ENCODE peak calls at places on chromosome 11, in five cellular contexts. G, U, B, W and D are unnamed samples.

GRCh38 chr11:10743354-10744035 is 7.6 kb upstream of the CTR9 start:
- DNase-seq in G (no peak), U (no peak), B (no peak), W (no peak), D (no peak)

GRCh38 chr11:34656062-34656720 is 35.3 kb downstream of the EHF start:
- DNase-seq in G (no peak), U (no peak), B (no peak), W (no peak), D (no peak)

GRCh38 chr11:9688716-9689511 is 25.0 kb downstream of the SWAP70 start:
- DNase-seq in G (no peak), U (no peak), B (peak; percentile 52), W (no peak), D (no peak)

GRCh38 chr11:119639642-119640205 is 89.3 kb downstream of the NECTIN1 start:
- DNase-seq in G (no peak), U (no peak), B (peak; percentile 62), W (no peak), D (no peak)

GRCh38 chr11:3001496-3001895 is 9.4 kb upstream of the NAP1L4 start:
- DNase-seq in G (peak; percentile 82), U (no peak), B (no peak), W (peak; percentile 63), D (no peak)

GRCh38 chr11:11584446-11584810 is 37.4 kb downstream of the GALNT18 start:
- DNase-seq in G (peak; percentile 58), U (no peak), B (no peak), W (no peak), D (no peak)

GRCh38 chr11:77776455-77776854 is 44.1 kb downstream of the RSF1 start:
- DNase-seq in G (no peak), U (no peak), B (no peak), W (no peak), D (no peak)

GRCh38 chr11:10451399-10452116 is 3.5 kb upstream of the AMPD3 start:
- DNase-seq in G (no peak), U (no peak), B (no peak), W (no peak), D (no peak)

GRCh38 chr11:693415-693831 is 1.6 kb downstream of the DEAF1 start:
- DNase-seq in G (no peak), U (no peak), B (peak; percentile 35), W (no peak), D (no peak)
- H3K27ac ChIP-seq in G (peak overlapping the region; percentile 95), U (peak overlapping the region; percentile 100), B (peak overlapping the region; percentile 7), W (peak overlapping the region; percentile 99), D (peak overlapping the region; percentile 100)

DNA sequence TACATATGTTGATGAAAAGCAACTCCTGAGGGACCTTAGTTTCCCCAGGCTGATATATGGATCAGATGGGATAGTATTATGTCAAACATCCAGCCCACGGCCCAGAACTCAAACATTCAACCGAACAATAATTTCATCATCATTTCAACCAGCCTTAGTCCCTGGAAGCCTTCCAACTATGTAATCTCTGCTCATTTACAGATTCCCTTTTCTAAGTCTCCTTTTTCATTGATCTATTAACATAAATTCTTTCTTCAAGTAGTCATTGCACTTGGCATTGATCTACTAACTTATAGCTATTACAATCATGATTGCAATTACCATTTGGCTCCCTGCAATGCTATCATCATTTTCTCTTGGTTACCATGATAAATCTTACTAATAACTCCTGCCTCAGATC is 175.0 kb downstream of the RRAS2 start:
- DNase-seq in G (no peak), U (no peak), B (no peak), W (no peak), D (no peak)
- H3K4me1 ChIP-seq in G (no peaks in the 10 kb centered on the region), U (no peaks in the 10 kb centered on the region), B (no peaks in the 10 kb centered on the region), W (peaks cover 20% of the 10 kb centered on the region), D (no peaks in the 10 kb centered on the region)

GRCh38 chr11:68425866-68426380 is 34.6 kb upstream of the PPP6R3 start:
- DNase-seq in G (no peak), U (no peak), B (no peak), W (no peak), D (no peak)

GRCh38 chr11:68423481-68423880 is 37.1 kb upstream of the PPP6R3 start:
- DNase-seq in G (no peak), U (no peak), B (no peak), W (no peak), D (no peak)

GRCh38 chr11:68424101-68424632 is 36.4 kb upstream of the PPP6R3 start:
- DNase-seq in G (no peak), U (no peak), B (no peak), W (no peak), D (no peak)

GRCh38 chr11:68429661-68430060 is 30.9 kb upstream of the PPP6R3 start:
- DNase-seq in G (no peak), U (no peak), B (no peak), W (no peak), D (no peak)

GRCh38 chr11:68424981-68425865 is 35.3 kb upstream of the PPP6R3 start:
- DNase-seq in G (no peak), U (no peak), B (no peak), W (no peak), D (no peak)
- H3K36me3 ChIP-seq in G (peaks cover 96% of the 10 kb centered on the region), U (peaks cover 9% of the 10 kb centered on the region), B (peaks cover 6% of the 10 kb centered on the region), W (peaks cover 78% of the 10 kb centered on the region), D (no peaks in the 10 kb centered on the region)

GRCh38 chr11:63504933-63505586 is 824 bp upstream of the LGALS12 start:
- DNase-seq in G (peak; percentile 76), U (no peak), B (no peak), W (peak; percentile 64), D (no peak)

GRCh38 chr11:63505857-63506528 is at the start of gene LGALS12:
- DNase-seq in G (no peak), U (no peak), B (no peak), W (no peak), D (no peak)

GRCh38 chr11:63503492-63503891 is 2.4 kb upstream of the LGALS12 start:
- DNase-seq in G (no peak), U (no peak), B (no peak), W (no peak), D (no peak)

GRCh38 chr11:63502252-63502820 is 3.5 kb upstream of the LGALS12 start:
- DNase-seq in G (no peak), U (no peak), B (no peak), W (no peak), D (no peak)

DNA sequence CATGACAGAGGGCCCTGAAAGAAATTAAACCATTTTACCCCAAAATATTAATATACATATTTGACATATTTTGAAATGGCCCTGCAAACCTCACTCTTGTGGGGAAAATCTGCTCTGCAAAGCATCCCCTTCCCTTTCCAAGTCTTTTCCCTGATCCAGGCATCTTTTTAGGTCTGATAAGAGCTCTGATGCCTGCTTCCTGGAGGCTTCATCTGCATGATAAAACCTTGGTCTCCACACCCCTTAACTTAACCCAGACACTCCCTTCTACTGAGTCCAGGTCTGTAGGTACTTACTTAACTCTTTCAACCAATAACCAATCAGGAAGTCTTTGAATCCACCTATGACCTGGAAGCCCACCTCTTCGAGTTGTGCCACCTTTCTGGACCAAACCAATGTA is 1.8 kb upstream of the LGALS12 start:
- DNase-seq in G (no peak), U (no peak), B (no peak), W (no peak), D (no peak)
- H3K27ac ChIP-seq in G (no peak overlapping the region), U (no peak overlapping the region), B (no peak overlapping the region), W (no peak overlapping the region), D (no peak overlapping the region)

DNA sequence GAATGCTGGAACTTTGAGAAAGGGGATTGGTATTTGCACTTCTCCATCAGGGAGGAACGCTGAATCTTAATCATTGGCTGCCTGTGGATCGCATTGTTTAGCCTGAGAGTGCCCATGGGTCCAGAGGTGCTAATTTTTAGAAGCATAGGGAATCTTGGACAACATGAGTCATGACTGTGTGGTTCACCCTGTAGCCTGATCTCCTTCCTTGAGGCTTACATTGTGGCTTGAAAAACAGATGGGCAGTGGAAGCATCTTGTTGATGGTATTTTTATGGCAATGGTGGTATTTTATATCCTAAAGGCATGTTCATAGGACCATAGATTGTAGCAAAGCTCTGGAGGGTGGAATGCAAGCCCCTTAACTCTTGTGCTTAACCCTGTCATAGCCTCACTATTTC is 99.2 kb upstream of the DBX1 start:
- DNase-seq in G (no peak), U (no peak), B (no peak), W (no peak), D (no peak)
- H3K4me1 ChIP-seq in G (no peaks in the 10 kb centered on the region), U (no peaks in the 10 kb centered on the region), B (peaks cover 21% of the 10 kb centered on the region), W (no peaks in the 10 kb centered on the region), D (no peaks in the 10 kb centered on the region)

DNA sequence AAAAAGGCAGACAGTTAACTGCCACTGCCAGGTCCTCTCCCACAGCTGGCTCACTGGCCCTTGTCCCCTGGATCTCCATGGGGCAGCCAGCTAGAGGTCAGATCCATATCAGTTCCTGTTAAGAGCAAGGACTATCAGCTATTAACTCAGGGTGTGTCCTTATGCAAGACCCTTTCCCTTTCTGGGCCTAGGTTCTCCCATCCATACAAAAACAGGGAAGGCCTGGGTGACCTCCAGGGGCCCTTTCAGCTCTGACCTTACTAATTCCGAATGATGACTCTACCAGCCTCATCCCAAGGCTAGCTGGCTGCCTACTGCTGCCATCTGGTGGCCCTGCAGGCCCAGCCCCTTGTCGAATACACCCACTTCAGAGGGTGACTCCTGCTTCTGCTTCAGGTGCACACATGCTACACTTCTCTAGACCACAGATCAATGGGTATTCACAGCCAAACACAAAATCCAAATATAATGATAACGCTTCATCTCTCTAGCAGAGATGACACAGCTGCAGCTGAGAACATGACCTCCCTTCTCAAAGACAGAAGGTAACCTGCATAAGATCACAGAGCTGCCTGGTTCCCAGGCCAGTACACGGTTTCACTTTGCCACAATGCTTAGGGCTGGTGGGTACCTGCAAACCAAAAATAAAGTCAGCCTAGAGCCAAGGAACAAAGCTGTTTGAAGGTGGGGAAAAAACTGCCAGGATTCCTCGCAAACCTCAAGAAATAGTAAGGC is 34.1 kb downstream of the SERGEF start:
- DNase-seq in G (no peak), U (peak; percentile 9), B (peak; percentile 79), W (peak; percentile 42), D (peak; percentile 19)
- H3K36me3 ChIP-seq in G (peaks cover 46% of the 10 kb centered on the region), U (no peaks in the 10 kb centered on the region), B (no peaks in the 10 kb centered on the region), W (no peaks in the 10 kb centered on the region), D (no peaks in the 10 kb centered on the region)

GRCh38 chr11:28472904-28473303 is 364.7 kb downstream of the METTL15 start:
- DNase-seq in G (no peak), U (no peak), B (no peak), W (no peak), D (no peak)
- H3K27ac ChIP-seq in G (no peak overlapping the region), U (no peak overlapping the region), B (no peak overlapping the region), W (no peak overlapping the region), D (no peak overlapping the region)

DNA sequence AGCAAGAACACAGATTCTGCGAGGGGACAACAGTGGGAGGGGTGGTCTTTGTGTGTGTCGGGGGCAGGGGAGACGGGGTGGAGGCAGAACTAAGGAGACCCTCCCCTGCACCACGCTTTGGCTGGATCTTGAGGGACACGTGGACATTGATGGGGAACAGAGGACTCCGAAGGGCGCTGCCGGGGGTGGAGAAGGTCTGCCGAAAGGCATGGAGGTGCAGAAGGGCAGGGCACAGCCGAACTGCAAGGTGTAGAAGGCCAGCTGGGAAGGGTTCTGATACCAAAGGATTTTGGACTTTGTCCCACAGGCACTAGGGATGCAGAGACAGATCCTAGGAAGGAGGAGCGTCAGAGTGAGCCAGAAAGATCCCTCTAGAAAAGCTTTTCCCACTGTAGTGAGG is 107.7 kb upstream of the SYT13 start:
- DNase-seq in G (no peak), U (no peak), B (no peak), W (no peak), D (no peak)
- H3K4me1 ChIP-seq in G (no peaks in the 10 kb centered on the region), U (no peaks in the 10 kb centered on the region), B (no peaks in the 10 kb centered on the region), W (no peaks in the 10 kb centered on the region), D (no peaks in the 10 kb centered on the region)